ENCODE peak calls at places on chromosomes 4 and X, in five cellular contexts. One of them, this sample, is unnamed.

GRCh38 chr4:126790633-126791032 is 842.1 kb upstream of the INTU start:
- DNase-seq in ACHN: no peak
- DNase-seq in fibroblast of pulmonary artery: no peak
- DNase-seq in lung microvascular endothelial cell: no peak
- DNase-seq in C1 segment of cervical spinal cord: no peak
- DNase-seq in this sample: no peak

GRCh38 chr4:2076908-2077534 is 17.9 kb downstream of the NAT8L start:
- DNase-seq in ACHN: no peak
- DNase-seq in fibroblast of pulmonary artery: no peak
- DNase-seq in lung microvascular endothelial cell: no peak
- DNase-seq in C1 segment of cervical spinal cord: no peak
- DNase-seq in this sample: no peak

GRCh38 chr4:51963871-51964513 is 56.2 kb downstream of the LRRC66 start:
- DNase-seq in ACHN: peak
- DNase-seq in fibroblast of pulmonary artery: no peak
- DNase-seq in lung microvascular endothelial cell: no peak
- DNase-seq in C1 segment of cervical spinal cord: no peak
- DNase-seq in this sample: no peak

GRCh38 chr4:15003891-15004700 is 1.8 kb downstream of the CPEB2 start:
- DNase-seq in ACHN: peak
- DNase-seq in fibroblast of pulmonary artery: no peak
- DNase-seq in lung microvascular endothelial cell: peak
- DNase-seq in C1 segment of cervical spinal cord: peak
- DNase-seq in this sample: no peak

GRCh38 chr4:47862297-47862696 is 24.4 kb upstream of the CORIN start:
- DNase-seq in ACHN: peak
- DNase-seq in fibroblast of pulmonary artery: peak
- DNase-seq in lung microvascular endothelial cell: no peak
- DNase-seq in C1 segment of cervical spinal cord: no peak
- DNase-seq in this sample: no peak

GRCh38 chr4:140719022-140719421 is 37.2 kb downstream of the TBC1D9 start:
- DNase-seq in ACHN: no peak
- DNase-seq in fibroblast of pulmonary artery: peak
- DNase-seq in lung microvascular endothelial cell: peak
- DNase-seq in C1 segment of cervical spinal cord: no peak
- DNase-seq in this sample: no peak

GRCh38 chr4:108426493-108426892 is 193.9 kb upstream of the RPL34 start:
- DNase-seq in ACHN: no peak
- DNase-seq in fibroblast of pulmonary artery: no peak
- DNase-seq in lung microvascular endothelial cell: no peak
- DNase-seq in C1 segment of cervical spinal cord: no peak
- DNase-seq in this sample: no peak

GRCh38 chrX:119410027-119410819 is 11.1 kb downstream of the SLC25A43 start:
- DNase-seq in ACHN: peak
- DNase-seq in fibroblast of pulmonary artery: peak
- DNase-seq in lung microvascular endothelial cell: no peak
- DNase-seq in C1 segment of cervical spinal cord: no peak
- DNase-seq in this sample: no peak

GRCh38 chr4:3262208-3263052 is 13.5 kb downstream of the MSANTD1 start:
- DNase-seq in ACHN: no peak
- DNase-seq in fibroblast of pulmonary artery: no peak
- DNase-seq in lung microvascular endothelial cell: no peak
- DNase-seq in C1 segment of cervical spinal cord: no peak
- DNase-seq in this sample: no peak

GRCh38 chrX:101390664-101391525 is at the start of gene RPL36A:
- DNase-seq in ACHN: peak
- DNase-seq in fibroblast of pulmonary artery: peak
- DNase-seq in lung microvascular endothelial cell: peak
- DNase-seq in C1 segment of cervical spinal cord: peak
- DNase-seq in this sample: peak

GRCh38 chr4:38647096-38647819 is 16.7 kb upstream of the KLF3 start:
- DNase-seq in ACHN: no peak
- DNase-seq in fibroblast of pulmonary artery: no peak
- DNase-seq in lung microvascular endothelial cell: no peak
- DNase-seq in C1 segment of cervical spinal cord: no peak
- DNase-seq in this sample: no peak

GRCh38 chr4:146959692-146960091 is 14.0 kb upstream of the TTC29 start:
- DNase-seq in ACHN: no peak
- DNase-seq in fibroblast of pulmonary artery: peak
- DNase-seq in lung microvascular endothelial cell: no peak
- DNase-seq in C1 segment of cervical spinal cord: no peak
- DNase-seq in this sample: no peak

GRCh38 chr4:13907255-13907751 is 279.8 kb upstream of the BOD1L1 start:
- DNase-seq in ACHN: peak
- DNase-seq in fibroblast of pulmonary artery: peak
- DNase-seq in lung microvascular endothelial cell: peak
- DNase-seq in C1 segment of cervical spinal cord: no peak
- DNase-seq in this sample: no peak

GRCh38 chr4:143512978-143513313 is 556 bp upstream of the SMARCA5 start:
- DNase-seq in ACHN: no peak
- DNase-seq in fibroblast of pulmonary artery: no peak
- DNase-seq in lung microvascular endothelial cell: no peak
- DNase-seq in C1 segment of cervical spinal cord: no peak
- DNase-seq in this sample: no peak

GRCh38 chr4:24042094-24042493 is 152.2 kb upstream of the PPARGC1A start:
- DNase-seq in ACHN: no peak
- DNase-seq in fibroblast of pulmonary artery: peak
- DNase-seq in lung microvascular endothelial cell: no peak
- DNase-seq in C1 segment of cervical spinal cord: no peak
- DNase-seq in this sample: no peak

GRCh38 chr4:188400456-188400855 is 261.2 kb downstream of the TRIML1 start:
- DNase-seq in ACHN: no peak
- DNase-seq in fibroblast of pulmonary artery: no peak
- DNase-seq in lung microvascular endothelial cell: no peak
- DNase-seq in C1 segment of cervical spinal cord: no peak
- DNase-seq in this sample: peak

GRCh38 chr4:127782025-127782274 is 172 bp upstream of the HSPA4L start:
- DNase-seq in ACHN: peak
- DNase-seq in fibroblast of pulmonary artery: peak
- DNase-seq in lung microvascular endothelial cell: peak
- DNase-seq in C1 segment of cervical spinal cord: peak
- DNase-seq in this sample: peak

GRCh38 chr4:171646984-171647383 is 166.2 kb upstream of the GALNTL6 start:
- DNase-seq in ACHN: no peak
- DNase-seq in fibroblast of pulmonary artery: no peak
- DNase-seq in lung microvascular endothelial cell: no peak
- DNase-seq in C1 segment of cervical spinal cord: no peak
- DNase-seq in this sample: no peak